ENCODE peak calls at places on chromosomes 5 and 9, in seven cellular contexts. One of them, this sample, is unnamed.

GRCh38 chr5:179923422-179923821 is 15.7 kb upstream of the TBC1D9B start:
- DNase-seq in HepG2: no peak
- DNase-seq in H1: no peak
- DNase-seq in SK-N-SH: no peak
- DNase-seq in GM12878: peak
- DNase-seq in HCT116: no peak
- DNase-seq in K562: no peak
- DNase-seq in this sample: no peak

GRCh38 chr9:110995511-110996340 is 42.5 kb downstream of the LPAR1 start:
- DNase-seq in H1: no peak
- DNase-seq in SK-N-SH: no peak
- DNase-seq in K562: no peak
- DNase-seq in HepG2: no peak
- DNase-seq in HCT116: no peak
- DNase-seq in GM12878: no peak
- DNase-seq in this sample: no peak

GRCh38 chr9:76654575-76654974 is 109.7 kb upstream of the PCA3 start:
- DNase-seq in HCT116: no peak
- DNase-seq in HepG2: no peak
- DNase-seq in SK-N-SH: no peak
- DNase-seq in H1: no peak
- DNase-seq in K562: no peak
- DNase-seq in GM12878: no peak
- DNase-seq in this sample: no peak

GRCh38 chr9:20319641-20320337 is 302.5 kb downstream of the MLLT3 start:
- DNase-seq in K562: no peak
- DNase-seq in SK-N-SH: no peak
- DNase-seq in HepG2: no peak
- DNase-seq in H1: no peak
- DNase-seq in GM12878: no peak
- DNase-seq in HCT116: peak
- DNase-seq in this sample: no peak

GRCh38 chr9:20040991-20041606 is 252.3 kb upstream of the SLC24A2 start:
- DNase-seq in HepG2: no peak
- DNase-seq in SK-N-SH: peak
- DNase-seq in HCT116: no peak
- DNase-seq in H1: no peak
- DNase-seq in GM12878: no peak
- DNase-seq in K562: no peak
- DNase-seq in this sample: no peak

GRCh38 chr5:169013208-169013728 is 287.7 kb downstream of the SLIT3 start:
- DNase-seq in SK-N-SH: no peak
- DNase-seq in H1: no peak
- DNase-seq in GM12878: no peak
- DNase-seq in HepG2: no peak
- DNase-seq in K562: no peak
- DNase-seq in HCT116: no peak
- DNase-seq in this sample: no peak

GRCh38 chr5:74589204-74590056 is 51.1 kb downstream of the ENC1 start:
- DNase-seq in H1: no peak
- DNase-seq in SK-N-SH: no peak
- DNase-seq in GM12878: no peak
- DNase-seq in HepG2: no peak
- DNase-seq in K562: no peak
- DNase-seq in HCT116: no peak
- DNase-seq in this sample: no peak

GRCh38 chr9:69621735-69622460 is 50.3 kb downstream of the APBA1 start:
- DNase-seq in SK-N-SH: no peak
- DNase-seq in GM12878: no peak
- DNase-seq in HepG2: no peak
- DNase-seq in HCT116: no peak
- DNase-seq in K562: no peak
- DNase-seq in H1: no peak
- DNase-seq in this sample: no peak

GRCh38 chr9:89256690-89257089 is 54.3 kb upstream of the CKS2 start:
- DNase-seq in HepG2: no peak
- DNase-seq in HCT116: no peak
- DNase-seq in GM12878: no peak
- DNase-seq in SK-N-SH: no peak
- DNase-seq in H1: no peak
- DNase-seq in K562: no peak
- DNase-seq in this sample: no peak

GRCh38 chr5:172603425-172603824 is 37.6 kb upstream of the NEURL1B start:
- DNase-seq in GM12878: no peak
- DNase-seq in K562: no peak
- DNase-seq in H1: no peak
- DNase-seq in HepG2: no peak
- DNase-seq in SK-N-SH: no peak
- DNase-seq in HCT116: no peak
- DNase-seq in this sample: no peak

GRCh38 chr9:6787793-6788174 is 30.0 kb downstream of the KDM4C start:
- DNase-seq in GM12878: no peak
- DNase-seq in H1: no peak
- DNase-seq in SK-N-SH: no peak
- DNase-seq in HCT116: no peak
- DNase-seq in K562: no peak
- DNase-seq in HepG2: no peak
- DNase-seq in this sample: no peak

GRCh38 chr5:40518511-40518917 is 161.2 kb upstream of the PTGER4 start:
- DNase-seq in K562: no peak
- DNase-seq in SK-N-SH: no peak
- DNase-seq in GM12878: no peak
- DNase-seq in H1: no peak
- DNase-seq in HCT116: peak
- DNase-seq in HepG2: no peak
- DNase-seq in this sample: no peak

GRCh38 chr9:83343366-83343765 is 194.8 kb downstream of the FRMD3 start:
- DNase-seq in GM12878: no peak
- DNase-seq in H1: no peak
- DNase-seq in HCT116: no peak
- DNase-seq in SK-N-SH: no peak
- DNase-seq in K562: no peak
- DNase-seq in HepG2: no peak
- DNase-seq in this sample: no peak

GRCh38 chr5:180782748-180783147 is 19.9 kb downstream of the MGAT1 start:
- DNase-seq in HepG2: no peak
- DNase-seq in SK-N-SH: no peak
- DNase-seq in K562: no peak
- DNase-seq in H1: no peak
- DNase-seq in GM12878: no peak
- DNase-seq in HCT116: no peak
- DNase-seq in this sample: no peak

GRCh38 chr5:56496581-56497063 is 263.5 kb upstream of the ANKRD55 start:
- DNase-seq in HepG2: no peak
- DNase-seq in K562: no peak
- DNase-seq in HCT116: no peak
- DNase-seq in GM12878: no peak
- DNase-seq in H1: no peak
- DNase-seq in SK-N-SH: peak
- DNase-seq in this sample: no peak

GRCh38 chr5:101929628-101930027 is 366.5 kb downstream of the SLCO4C1 start:
- DNase-seq in SK-N-SH: no peak
- DNase-seq in GM12878: no peak
- DNase-seq in HepG2: no peak
- DNase-seq in HCT116: no peak
- DNase-seq in K562: no peak
- DNase-seq in H1: no peak
- DNase-seq in this sample: no peak

GRCh38 chr9:129547869-129548570 is 72.9 kb downstream of the C9orf50 start:
- DNase-seq in H1: no peak
- DNase-seq in K562: no peak
- DNase-seq in SK-N-SH: no peak
- DNase-seq in HCT116: no peak
- DNase-seq in GM12878: no peak
- DNase-seq in HepG2: no peak
- DNase-seq in this sample: no peak

GRCh38 chr9:107890921-107891465 is 401.4 kb upstream of the KLF4 start:
- DNase-seq in SK-N-SH: no peak
- DNase-seq in HCT116: no peak
- DNase-seq in HepG2: no peak
- DNase-seq in GM12878: no peak
- DNase-seq in K562: no peak
- DNase-seq in H1: no peak
- DNase-seq in this sample: no peak

GRCh38 chr5:83503662-83504061 is 32.1 kb downstream of the VCAN start:
- DNase-seq in K562: no peak
- DNase-seq in HepG2: no peak
- DNase-seq in GM12878: no peak
- DNase-seq in SK-N-SH: no peak
- DNase-seq in H1: no peak
- DNase-seq in HCT116: no peak
- DNase-seq in this sample: no peak

GRCh38 chr5:55062039-55062779 is 38.2 kb downstream of the GZMK start:
- DNase-seq in SK-N-SH: no peak
- DNase-seq in K562: no peak
- DNase-seq in H1: no peak
- DNase-seq in HepG2: no peak
- DNase-seq in GM12878: no peak
- DNase-seq in HCT116: no peak
- DNase-seq in this sample: no peak
- TF ChIP-seq JUND in SK-N-SH: no peak
- TF ChIP-seq JUND in K562: no peak
- TF ChIP-seq JUND in H1: no peak
- TF ChIP-seq JUND in HepG2: no peak
- TF ChIP-seq JUND in GM12878: no peak
- TF ChIP-seq JUND in HCT116: no peak
- TF ChIP-seq JUND in this sample: no peak

DNA sequence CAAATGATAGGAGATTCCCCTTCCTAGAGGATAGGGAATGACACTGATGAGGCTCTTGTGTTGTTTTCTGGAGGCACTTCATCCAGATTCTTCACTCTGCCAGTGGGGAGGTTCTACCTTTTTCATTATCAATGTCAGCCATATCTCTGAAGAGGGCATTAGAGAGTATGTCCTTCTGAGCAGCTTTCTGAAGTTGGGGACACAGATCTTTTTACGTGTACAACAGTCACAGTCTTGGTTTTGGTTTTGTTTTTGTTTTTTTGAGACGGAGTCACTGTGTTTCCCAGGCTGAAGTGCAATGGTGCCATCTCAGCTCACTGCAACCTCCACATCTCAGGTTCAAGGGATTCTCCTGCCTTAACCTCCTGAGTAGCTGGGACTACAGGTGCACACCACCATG is 22.6 kb downstream of the CENPH start:
- DNase-seq in K562: no peak
- DNase-seq in HepG2: no peak
- DNase-seq in GM12878: no peak
- DNase-seq in SK-N-SH: no peak
- DNase-seq in HCT116: no peak
- DNase-seq in H1: no peak
- DNase-seq in this sample: no peak
- TF ChIP-seq JUND in K562: no peak
- TF ChIP-seq JUND in HepG2: no peak
- TF ChIP-seq JUND in GM12878: no peak
- TF ChIP-seq JUND in SK-N-SH: no peak
- TF ChIP-seq JUND in HCT116: no peak
- TF ChIP-seq JUND in H1: no peak
- TF ChIP-seq JUND in this sample: no peak

GRCh38 chr5:122775713-122776084 is 819 bp downstream of the SNX2 start:
- DNase-seq in HCT116: no peak
- DNase-seq in K562: no peak
- DNase-seq in H1: no peak
- DNase-seq in GM12878: no peak
- DNase-seq in SK-N-SH: peak
- DNase-seq in HepG2: no peak
- DNase-seq in this sample: no peak
- TF ChIP-seq JUND in HCT116: no peak
- TF ChIP-seq JUND in K562: no peak
- TF ChIP-seq JUND in H1: no peak
- TF ChIP-seq JUND in GM12878: no peak
- TF ChIP-seq JUND in SK-N-SH: no peak
- TF ChIP-seq JUND in HepG2: no peak
- TF ChIP-seq JUND in this sample: no peak

GRCh38 chr5:37557734-37558293 is 178.7 kb downstream of the WDR70 start:
- DNase-seq in K562: no peak
- DNase-seq in GM12878: no peak
- DNase-seq in HCT116: no peak
- DNase-seq in HepG2: no peak
- DNase-seq in H1: no peak
- DNase-seq in SK-N-SH: no peak
- DNase-seq in this sample: no peak

GRCh38 chr5:37552770-37553719 is 173.9 kb downstream of the WDR70 start:
- DNase-seq in SK-N-SH: no peak
- DNase-seq in HepG2: no peak
- DNase-seq in HCT116: no peak
- DNase-seq in K562: peak
- DNase-seq in GM12878: no peak
- DNase-seq in H1: no peak
- DNase-seq in this sample: no peak

GRCh38 chr5:37554938-37555337 is 175.8 kb downstream of the WDR70 start:
- DNase-seq in HepG2: peak
- DNase-seq in HCT116: no peak
- DNase-seq in K562: peak
- DNase-seq in GM12878: no peak
- DNase-seq in H1: no peak
- DNase-seq in SK-N-SH: peak
- DNase-seq in this sample: no peak

GRCh38 chr5:37554403-37554739 is 175.3 kb downstream of the WDR70 start:
- DNase-seq in HCT116: no peak
- DNase-seq in HepG2: no peak
- DNase-seq in H1: no peak
- DNase-seq in K562: no peak
- DNase-seq in GM12878: no peak
- DNase-seq in SK-N-SH: no peak
- DNase-seq in this sample: no peak

GRCh38 chr5:37553720-37554402 is 174.7 kb downstream of the WDR70 start:
- DNase-seq in K562: no peak
- DNase-seq in HepG2: no peak
- DNase-seq in GM12878: no peak
- DNase-seq in SK-N-SH: no peak
- DNase-seq in HCT116: no peak
- DNase-seq in H1: no peak
- DNase-seq in this sample: peak
- TF ChIP-seq JUND in K562: no peak
- TF ChIP-seq JUND in HepG2: no peak
- TF ChIP-seq JUND in GM12878: no peak
- TF ChIP-seq JUND in SK-N-SH: no peak
- TF ChIP-seq JUND in HCT116: no peak
- TF ChIP-seq JUND in H1: no peak
- TF ChIP-seq JUND in this sample: no peak

DNA sequence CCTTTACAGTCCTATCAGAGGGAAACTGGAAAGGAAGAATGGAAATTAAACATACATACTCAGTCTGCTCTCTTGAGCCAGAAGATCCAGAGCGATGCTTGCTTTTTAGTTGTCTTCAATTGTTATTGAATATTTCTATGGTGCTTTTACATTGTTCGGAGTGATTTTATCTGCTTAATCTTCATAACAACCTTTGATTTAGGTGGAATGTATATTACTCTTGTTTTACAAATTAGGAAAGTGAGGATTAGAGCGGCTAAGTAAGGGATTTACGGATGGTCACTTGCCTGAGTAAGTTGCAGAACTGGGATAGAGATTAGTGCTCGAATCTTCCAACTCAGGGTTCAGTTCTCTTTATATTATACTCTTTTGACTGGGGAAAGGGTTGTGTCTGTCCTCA is 69.1 kb downstream of the PBX3 start:
- DNase-seq in GM12878: no peak
- DNase-seq in HepG2: no peak
- DNase-seq in HCT116: no peak
- DNase-seq in K562: no peak
- DNase-seq in H1: no peak
- DNase-seq in SK-N-SH: no peak
- DNase-seq in this sample: no peak
- TF ChIP-seq JUND in GM12878: no peak
- TF ChIP-seq JUND in HepG2: no peak
- TF ChIP-seq JUND in HCT116: no peak
- TF ChIP-seq JUND in K562: no peak
- TF ChIP-seq JUND in H1: no peak
- TF ChIP-seq JUND in SK-N-SH: no peak
- TF ChIP-seq JUND in this sample: no peak

GRCh38 chr9:16532272-16532671 is 338.2 kb downstream of the BNC2 start:
- DNase-seq in HCT116: no peak
- DNase-seq in SK-N-SH: no peak
- DNase-seq in GM12878: no peak
- DNase-seq in K562: no peak
- DNase-seq in HepG2: no peak
- DNase-seq in H1: no peak
- DNase-seq in this sample: no peak
- TF ChIP-seq JUND in HCT116: no peak
- TF ChIP-seq JUND in SK-N-SH: no peak
- TF ChIP-seq JUND in GM12878: no peak
- TF ChIP-seq JUND in K562: no peak
- TF ChIP-seq JUND in HepG2: no peak
- TF ChIP-seq JUND in H1: no peak
- TF ChIP-seq JUND in this sample: no peak